ENCODE peak calls at places on chromosome 19, in six cellular contexts. B is neuronal stem cell, P is H1, V is H9, E is mesenchymal stem cell, G is trophoblast cell. O is an unnamed sample.

GRCh38 chr19:33553530-33554310 is 32.1 kb upstream of the PEPD start:
- DNase-seq in B (no peak), P (no peak), V (no peak), E (no peak), G (no peak), O (no peak)

GRCh38 chr19:4768934-4769777 is 22.4 kb upstream of the FEM1A start:
- DNase-seq in B (peak; percentile 97), P (peak; percentile 99), V (peak; percentile 90), E (peak; percentile 84), G (peak; percentile 98), O (peak; percentile 82)

GRCh38 chr19:11256189-11256588 is 6.1 kb downstream of the DOCK6 start:
- DNase-seq in B (no peak), P (no peak), V (no peak), E (peak; percentile 82), G (no peak), O (peak; percentile 33)

GRCh38 chr19:45090034-45090433 is 2.9 kb upstream of the PPP1R37 start:
- DNase-seq in B (no peak), P (peak; percentile 68), V (peak; percentile 90), E (no peak), G (peak; percentile 56), O (no peak)

GRCh38 chr19:41376241-41376997 is at the start of gene TMEM91:
- DNase-seq in B (no peak), P (peak; percentile 85), V (peak; percentile 69), E (peak; percentile 64), G (peak; percentile 60), O (no peak)

GRCh38 chr19:45113628-45114027 is 20.6 kb downstream of the PPP1R37 start:
- DNase-seq in B (no peak), P (no peak), V (no peak), E (no peak), G (no peak), O (no peak)

GRCh38 chr19:57105976-57106610 is 13.7 kb upstream of the USP29 start:
- DNase-seq in B (no peak), P (no peak), V (no peak), E (no peak), G (no peak), O (no peak)

GRCh38 chr19:18995804-18996241 is 37.5 kb downstream of the SUGP2 start:
- DNase-seq in B (peak; percentile 38), P (peak; percentile 59), V (peak; percentile 88), E (peak; percentile 92), G (peak; percentile 65), O (peak; percentile 96)

GRCh38 chr19:44741841-44742352 is 6.6 kb upstream of the BCL3 start:
- DNase-seq in B (no peak), P (no peak), V (peak; percentile 59), E (peak; percentile 100), G (peak; percentile 94), O (peak; percentile 100)

GRCh38 chr19:58332697-58333096 is 5.9 kb downstream of the ZSCAN22 start:
- DNase-seq in B (no peak), P (no peak), V (no peak), E (no peak), G (no peak), O (no peak)

GRCh38 chr19:17282488-17283256 is 971 bp downstream of the ANKLE1 start:
- DNase-seq in B (peak; percentile 81), P (peak; percentile 97), V (peak; percentile 92), E (peak; percentile 69), G (peak; percentile 91), O (peak; percentile 62)

GRCh38 chr19:28218728-28219127 is 994.2 kb downstream of the UQCRFS1 start:
- DNase-seq in B (no peak), P (no peak), V (no peak), E (no peak), G (no peak), O (no peak)

GRCh38 chr19:35396240-35396885 is 25.5 kb downstream of the GPR42 start:
- DNase-seq in B (no peak), P (no peak), V (no peak), E (no peak), G (no peak), O (no peak)

GRCh38 chr19:57434386-57435061 is 601 bp upstream of the ZNF749 start:
- DNase-seq in B (no peak), P (peak; percentile 49), V (peak; percentile 50), E (no peak), G (no peak), O (no peak)

GRCh38 chr19:50909240-50910070 is 1.7 kb downstream of the KLK4 start:
- DNase-seq in B (peak; percentile 94), P (peak; percentile 100), V (peak; percentile 100), E (no peak), G (no peak), O (no peak)

GRCh38 chr19:7706662-7707454 is 4.9 kb upstream of the FCER2 start:
- DNase-seq in B (no peak), P (no peak), V (no peak), E (no peak), G (no peak), O (no peak)

GRCh38 chr19:57961785-57962184 is 12.5 kb downstream of the C19orf18 start:
- DNase-seq in B (no peak), P (no peak), V (no peak), E (no peak), G (no peak), O (no peak)

GRCh38 chr19:43688059-43688763 is 18.2 kb upstream of the PLAUR start:
- DNase-seq in B (no peak), P (no peak), V (no peak), E (no peak), G (peak; percentile 9), O (no peak)

GRCh38 chr19:8194528-8195275 is 14.5 kb upstream of the CERS4 start:
- DNase-seq in B (no peak), P (no peak), V (no peak), E (no peak), G (no peak), O (no peak)

GRCh38 chr19:55618426-55618825 is 5.9 kb downstream of the ZNF784 start:
- DNase-seq in B (no peak), P (no peak), V (no peak), E (no peak), G (no peak), O (no peak)

GRCh38 chr19:55617426-55617825 is 6.9 kb downstream of the ZNF784 start:
- DNase-seq in B (no peak), P (no peak), V (no peak), E (no peak), G (no peak), O (no peak)

GRCh38 chr19:55620410-55620809 is 4.0 kb downstream of the ZNF784 start:
- DNase-seq in B (no peak), P (no peak), V (no peak), E (no peak), G (no peak), O (peak; percentile 21)

GRCh38 chr19:55620951-55621672 is 3.3 kb downstream of the ZNF784 start:
- DNase-seq in B (no peak), P (no peak), V (no peak), E (no peak), G (no peak), O (no peak)

GRCh38 chr19:55619264-55619663 is 5.1 kb downstream of the ZNF784 start:
- DNase-seq in B (no peak), P (no peak), V (no peak), E (peak; percentile 33), G (peak; percentile 14), O (peak; percentile 61)
- H3K14ac ChIP-seq in B (no peak overlapping the region), P (no peak overlapping the region), V (no peak overlapping the region), E (no peak overlapping the region), G (no peak overlapping the region), O (no peak overlapping the region)

GRCh38 chr19:46788101-46788967 is at the start of gene SLC1A5:
- DNase-seq in B (peak; percentile 95), P (peak; percentile 99), V (peak; percentile 99), E (peak; percentile 97), G (peak; percentile 95), O (peak; percentile 96)

GRCh38 chr19:46789371-46789770 is 977 bp upstream of the SLC1A5 start:
- DNase-seq in B (no peak), P (no peak), V (no peak), E (no peak), G (peak; percentile 98), O (no peak)

GRCh38 chr19:46787331-46788100 is 878 bp downstream of the SLC1A5 start:
- DNase-seq in B (peak; percentile 52), P (peak; percentile 64), V (peak; percentile 56), E (peak; percentile 79), G (peak; percentile 52), O (peak; percentile 63)

GRCh38 chr19:46787040-46787330 is 1.4 kb downstream of the SLC1A5 start:
- DNase-seq in B (no peak), P (no peak), V (no peak), E (no peak), G (no peak), O (no peak)

GRCh38 chr19:46788968-46789338 is 559 bp upstream of the SLC1A5 start:
- DNase-seq in B (no peak), P (no peak), V (no peak), E (no peak), G (peak; percentile 50), O (no peak)
- H3K14ac ChIP-seq in B (no peak overlapping the region), P (no peak overlapping the region), V (no peak overlapping the region), E (no peak overlapping the region), G (no peak overlapping the region), O (peak overlapping the region; percentile 51)

DNA sequence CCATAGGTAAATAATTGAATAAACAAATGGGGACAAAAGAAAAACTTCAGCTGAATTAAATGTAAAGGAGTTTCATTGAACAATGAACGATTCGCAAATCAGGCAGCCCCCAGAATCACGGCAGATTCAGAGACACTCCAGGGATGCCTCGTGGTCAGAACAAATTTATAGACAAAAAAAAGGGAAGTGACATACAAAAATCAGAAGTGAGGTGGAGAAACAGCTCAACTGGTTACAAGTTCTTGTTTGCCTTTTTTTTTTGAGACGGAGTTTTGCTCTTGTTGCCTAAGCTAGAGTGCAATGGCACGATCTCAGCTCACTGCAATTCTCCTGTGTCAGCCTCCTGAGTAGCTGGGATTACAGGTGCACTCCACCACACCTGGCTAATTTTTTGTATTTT is 5.7 kb downstream of the ZNF566 start:
- DNase-seq in B (no peak), P (no peak), V (no peak), E (no peak), G (no peak), O (no peak)
- H3K14ac ChIP-seq in B (no peak overlapping the region), P (no peak overlapping the region), V (no peak overlapping the region), E (no peak overlapping the region), G (no peak overlapping the region), O (no peak overlapping the region)

GRCh38 chr19:54074851-54075250 is 6.3 kb downstream of the TARM1 start:
- DNase-seq in B (no peak), P (no peak), V (no peak), E (no peak), G (no peak), O (no peak)

GRCh38 chr19:54069482-54069881 is 5.8 kb upstream of the VSTM1 start:
- DNase-seq in B (no peak), P (no peak), V (no peak), E (no peak), G (no peak), O (no peak)

GRCh38 chr19:54077334-54077733 is 3.8 kb downstream of the TARM1 start:
- DNase-seq in B (no peak), P (no peak), V (no peak), E (no peak), G (no peak), O (no peak)

GRCh38 chr19:54073829-54074228 is 7.3 kb downstream of the TARM1 start:
- DNase-seq in B (no peak), P (no peak), V (no peak), E (no peak), G (no peak), O (no peak)
- H3K14ac ChIP-seq in B (no peak overlapping the region), P (no peak overlapping the region), V (no peak overlapping the region), E (no peak overlapping the region), G (no peak overlapping the region), O (no peak overlapping the region)

GRCh38 chr19:14410054-14410774 is 8.9 kb downstream of the DDX39A start:
- DNase-seq in B (no peak), P (no peak), V (no peak), E (no peak), G (peak; percentile 49), O (no peak)
- H3K14ac ChIP-seq in B (no peak overlapping the region), P (no peak overlapping the region), V (no peak overlapping the region), E (no peak overlapping the region), G (no peak overlapping the region), O (no peak overlapping the region)

GRCh38 chr19:29285878-29286277 is 72.9 kb upstream of the UQCRFS1 start:
- DNase-seq in B (peak; percentile 51), P (peak; percentile 69), V (peak; percentile 77), E (no peak), G (no peak), O (no peak)
- H3K14ac ChIP-seq in B (no peak overlapping the region), P (no peak overlapping the region), V (no peak overlapping the region), E (no peak overlapping the region), G (no peak overlapping the region), O (no peak overlapping the region)

O was measured in IMR-90.